ENCODE peak calls at places on chromosomes 1 and 21, in six cellular contexts. One of them, this sample, is unnamed.

GRCh38 chr1:9069324-9070100 is at the start of gene SLC2A5:
- DNase-seq in upper lobe of right lung: no peak
- DNase-seq in cardiac muscle cell: peak
- DNase-seq in heart right ventricle: peak
- DNase-seq in Jurkat, Clone E6-1: no peak
- DNase-seq in WERI-Rb-1: peak
- DNase-seq in this sample: no peak

GRCh38 chr1:186605762-186606350 is 74.4 kb downstream of the PTGS2 start:
- DNase-seq in WERI-Rb-1: peak
- DNase-seq in heart right ventricle: no peak
- DNase-seq in upper lobe of right lung: no peak
- DNase-seq in cardiac muscle cell: peak
- DNase-seq in Jurkat, Clone E6-1: peak
- DNase-seq in this sample: no peak

GRCh38 chr21:41827951-41828883 is 50.9 kb downstream of the PRDM15 start:
- DNase-seq in upper lobe of right lung: peak
- DNase-seq in cardiac muscle cell: no peak
- DNase-seq in WERI-Rb-1: no peak
- DNase-seq in heart right ventricle: no peak
- DNase-seq in Jurkat, Clone E6-1: no peak
- DNase-seq in this sample: no peak

GRCh38 chr1:43008425-43009108 is 49.9 kb upstream of the SLC2A1 start:
- DNase-seq in cardiac muscle cell: no peak
- DNase-seq in Jurkat, Clone E6-1: no peak
- DNase-seq in WERI-Rb-1: no peak
- DNase-seq in heart right ventricle: no peak
- DNase-seq in upper lobe of right lung: no peak
- DNase-seq in this sample: no peak

GRCh38 chr1:106962591-106962990 is 93.9 kb upstream of the PRMT6 start:
- DNase-seq in heart right ventricle: no peak
- DNase-seq in WERI-Rb-1: no peak
- DNase-seq in Jurkat, Clone E6-1: no peak
- DNase-seq in upper lobe of right lung: no peak
- DNase-seq in cardiac muscle cell: no peak
- DNase-seq in this sample: no peak

GRCh38 chr1:215402147-215402546 is 165.0 kb upstream of the KCTD3 start:
- DNase-seq in WERI-Rb-1: no peak
- DNase-seq in heart right ventricle: no peak
- DNase-seq in Jurkat, Clone E6-1: no peak
- DNase-seq in upper lobe of right lung: no peak
- DNase-seq in cardiac muscle cell: no peak
- DNase-seq in this sample: no peak

GRCh38 chr1:155192346-155193274 is 15.1 kb downstream of the THBS3 start:
- DNase-seq in cardiac muscle cell: no peak
- DNase-seq in Jurkat, Clone E6-1: no peak
- DNase-seq in WERI-Rb-1: peak
- DNase-seq in heart right ventricle: no peak
- DNase-seq in upper lobe of right lung: peak
- DNase-seq in this sample: peak

GRCh38 chr1:239718571-239718970 is 332.2 kb downstream of the CHRM3 start:
- DNase-seq in Jurkat, Clone E6-1: no peak
- DNase-seq in cardiac muscle cell: no peak
- DNase-seq in heart right ventricle: no peak
- DNase-seq in WERI-Rb-1: no peak
- DNase-seq in upper lobe of right lung: no peak
- DNase-seq in this sample: no peak

GRCh38 chr1:205582471-205583291 is 49.1 kb downstream of the ELK4 start:
- DNase-seq in upper lobe of right lung: peak
- DNase-seq in WERI-Rb-1: peak
- DNase-seq in heart right ventricle: no peak
- DNase-seq in cardiac muscle cell: no peak
- DNase-seq in Jurkat, Clone E6-1: no peak
- DNase-seq in this sample: no peak

GRCh38 chr1:230124187-230125128 is 57.4 kb downstream of the GALNT2 start:
- DNase-seq in heart right ventricle: no peak
- DNase-seq in cardiac muscle cell: no peak
- DNase-seq in WERI-Rb-1: no peak
- DNase-seq in upper lobe of right lung: no peak
- DNase-seq in Jurkat, Clone E6-1: peak
- DNase-seq in this sample: no peak

GRCh38 chr1:36894824-36895223 is 139.5 kb downstream of the GRIK3 start:
- DNase-seq in WERI-Rb-1: no peak
- DNase-seq in heart right ventricle: no peak
- DNase-seq in Jurkat, Clone E6-1: no peak
- DNase-seq in upper lobe of right lung: no peak
- DNase-seq in cardiac muscle cell: no peak
- DNase-seq in this sample: no peak

GRCh38 chr1:246769306-246769705 is 45.1 kb downstream of the SCCPDH start:
- DNase-seq in WERI-Rb-1: peak
- DNase-seq in cardiac muscle cell: peak
- DNase-seq in upper lobe of right lung: no peak
- DNase-seq in Jurkat, Clone E6-1: no peak
- DNase-seq in heart right ventricle: no peak
- DNase-seq in this sample: no peak

GRCh38 chr1:214331827-214332423 is 51.0 kb downstream of the SMYD2 start:
- DNase-seq in Jurkat, Clone E6-1: peak
- DNase-seq in heart right ventricle: peak
- DNase-seq in cardiac muscle cell: peak
- DNase-seq in WERI-Rb-1: peak
- DNase-seq in upper lobe of right lung: no peak
- DNase-seq in this sample: peak

GRCh38 chr1:29356663-29357062 is 120.3 kb downstream of the PTPRU start:
- DNase-seq in WERI-Rb-1: no peak
- DNase-seq in heart right ventricle: no peak
- DNase-seq in cardiac muscle cell: no peak
- DNase-seq in upper lobe of right lung: no peak
- DNase-seq in Jurkat, Clone E6-1: no peak
- DNase-seq in this sample: no peak

GRCh38 chr1:3628445-3628844 is 3.6 kb downstream of the TPRG1L start:
- DNase-seq in upper lobe of right lung: no peak
- DNase-seq in Jurkat, Clone E6-1: no peak
- DNase-seq in cardiac muscle cell: no peak
- DNase-seq in WERI-Rb-1: no peak
- DNase-seq in heart right ventricle: no peak
- DNase-seq in this sample: no peak

GRCh38 chr1:221777434-221778072 is 35.7 kb upstream of the DUSP10 start:
- DNase-seq in heart right ventricle: no peak
- DNase-seq in WERI-Rb-1: no peak
- DNase-seq in Jurkat, Clone E6-1: peak
- DNase-seq in cardiac muscle cell: no peak
- DNase-seq in upper lobe of right lung: no peak
- DNase-seq in this sample: peak

GRCh38 chr1:110626890-110627289 is 20.7 kb upstream of the KCNA2 start:
- DNase-seq in heart right ventricle: no peak
- DNase-seq in Jurkat, Clone E6-1: no peak
- DNase-seq in cardiac muscle cell: no peak
- DNase-seq in WERI-Rb-1: no peak
- DNase-seq in upper lobe of right lung: no peak
- DNase-seq in this sample: peak

GRCh38 chr1:213107613-213108012 is 56.6 kb downstream of the RPS6KC1 start:
- DNase-seq in cardiac muscle cell: no peak
- DNase-seq in upper lobe of right lung: no peak
- DNase-seq in Jurkat, Clone E6-1: no peak
- DNase-seq in heart right ventricle: no peak
- DNase-seq in WERI-Rb-1: no peak
- DNase-seq in this sample: no peak

GRCh38 chr21:44614961-44615391 is 3.1 kb downstream of the KRTAP10-8 start:
- DNase-seq in Jurkat, Clone E6-1: no peak
- DNase-seq in upper lobe of right lung: peak
- DNase-seq in cardiac muscle cell: no peak
- DNase-seq in heart right ventricle: no peak
- DNase-seq in WERI-Rb-1: no peak
- DNase-seq in this sample: no peak

GRCh38 chr1:26602378-26602959 is 72.9 kb downstream of the RPS6KA1 start:
- DNase-seq in WERI-Rb-1: peak
- DNase-seq in heart right ventricle: no peak
- DNase-seq in cardiac muscle cell: peak
- DNase-seq in Jurkat, Clone E6-1: peak
- DNase-seq in upper lobe of right lung: no peak
- DNase-seq in this sample: peak

GRCh38 chr1:36285450-36286101 is 20.6 kb upstream of the SH3D21 start:
- DNase-seq in heart right ventricle: no peak
- DNase-seq in Jurkat, Clone E6-1: peak
- DNase-seq in WERI-Rb-1: peak
- DNase-seq in cardiac muscle cell: peak
- DNase-seq in upper lobe of right lung: no peak
- DNase-seq in this sample: peak

GRCh38 chr1:230261918-230262650 is 164.0 kb downstream of the PGBD5 start:
- DNase-seq in cardiac muscle cell: no peak
- DNase-seq in upper lobe of right lung: peak
- DNase-seq in Jurkat, Clone E6-1: no peak
- DNase-seq in WERI-Rb-1: no peak
- DNase-seq in heart right ventricle: no peak
- DNase-seq in this sample: no peak

GRCh38 chr1:153877112-153877511 is 45.7 kb downstream of the GATAD2B start:
- DNase-seq in heart right ventricle: no peak
- DNase-seq in WERI-Rb-1: no peak
- DNase-seq in cardiac muscle cell: no peak
- DNase-seq in Jurkat, Clone E6-1: no peak
- DNase-seq in upper lobe of right lung: no peak
- DNase-seq in this sample: no peak

GRCh38 chr1:155034318-155035208 is 939 bp downstream of the DCST1 start:
- DNase-seq in cardiac muscle cell: no peak
- DNase-seq in WERI-Rb-1: no peak
- DNase-seq in heart right ventricle: no peak
- DNase-seq in Jurkat, Clone E6-1: no peak
- DNase-seq in upper lobe of right lung: no peak
- DNase-seq in this sample: no peak

GRCh38 chr1:243783714-243784113 is 66.3 kb downstream of the AKT3 start:
- DNase-seq in WERI-Rb-1: no peak
- DNase-seq in cardiac muscle cell: no peak
- DNase-seq in heart right ventricle: no peak
- DNase-seq in upper lobe of right lung: no peak
- DNase-seq in Jurkat, Clone E6-1: no peak
- DNase-seq in this sample: no peak

GRCh38 chr1:41719128-41719527 is 199.6 kb downstream of the HIVEP3 start:
- DNase-seq in upper lobe of right lung: no peak
- DNase-seq in WERI-Rb-1: no peak
- DNase-seq in heart right ventricle: no peak
- DNase-seq in cardiac muscle cell: no peak
- DNase-seq in Jurkat, Clone E6-1: no peak
- DNase-seq in this sample: no peak

GRCh38 chr1:53122847-53123461 is 19.5 kb downstream of the SLC1A7 start:
- DNase-seq in cardiac muscle cell: no peak
- DNase-seq in heart right ventricle: no peak
- DNase-seq in upper lobe of right lung: no peak
- DNase-seq in Jurkat, Clone E6-1: no peak
- DNase-seq in WERI-Rb-1: no peak
- DNase-seq in this sample: no peak

DNA sequence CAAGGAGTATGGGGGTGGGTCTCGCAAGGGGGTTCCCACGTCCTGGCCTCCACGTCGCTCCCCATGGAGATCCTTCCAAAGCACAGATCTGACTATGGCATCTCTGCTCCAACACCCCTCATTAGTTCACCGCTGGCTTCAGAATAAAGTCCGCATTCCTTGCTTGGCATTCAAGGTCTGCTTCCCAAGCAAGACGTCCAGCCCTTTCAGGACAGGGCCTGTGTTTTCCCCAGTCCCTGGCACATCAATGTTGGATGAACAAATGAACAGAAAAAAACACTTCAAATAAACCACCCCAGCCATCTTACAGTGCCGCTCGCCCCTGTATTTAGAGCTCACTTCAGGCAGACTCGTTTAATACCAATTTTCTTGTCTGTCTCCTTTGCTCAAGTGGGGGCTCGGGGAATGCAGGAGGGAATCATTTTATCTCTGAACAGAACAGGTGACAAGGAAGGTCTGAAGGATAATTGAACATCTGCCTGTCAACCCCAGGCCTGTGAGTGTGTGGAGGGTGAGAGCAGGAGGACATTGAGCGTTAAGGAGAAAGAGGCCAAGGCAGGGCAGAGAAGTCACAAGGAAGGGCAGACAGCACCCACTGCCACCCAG is 9.6 kb upstream of the PEF1 start:
- DNase-seq in Jurkat, Clone E6-1: no peak
- DNase-seq in heart right ventricle: no peak
- DNase-seq in upper lobe of right lung: no peak
- DNase-seq in WERI-Rb-1: no peak
- DNase-seq in cardiac muscle cell: no peak
- DNase-seq in this sample: no peak
- H3K4me3 ChIP-seq in Jurkat, Clone E6-1: no peak
- H3K4me3 ChIP-seq in heart right ventricle: no peak
- H3K4me3 ChIP-seq in upper lobe of right lung: no peak
- H3K4me3 ChIP-seq in WERI-Rb-1: no peak
- H3K4me3 ChIP-seq in cardiac muscle cell: no peak
- H3K4me3 ChIP-seq in this sample: no peak

GRCh38 chr21:37136261-37136660 is 63.2 kb downstream of the TTC3 start:
- DNase-seq in upper lobe of right lung: no peak
- DNase-seq in heart right ventricle: no peak
- DNase-seq in Jurkat, Clone E6-1: peak
- DNase-seq in WERI-Rb-1: no peak
- DNase-seq in cardiac muscle cell: no peak
- DNase-seq in this sample: no peak
- H3K4me3 ChIP-seq in upper lobe of right lung: no peak
- H3K4me3 ChIP-seq in heart right ventricle: no peak
- H3K4me3 ChIP-seq in Jurkat, Clone E6-1: no peak
- H3K4me3 ChIP-seq in WERI-Rb-1: no peak
- H3K4me3 ChIP-seq in cardiac muscle cell: no peak
- H3K4me3 ChIP-seq in this sample: no peak

GRCh38 chr1:192807221-192807967 is 1.4 kb upstream of the RGS2 start:
- DNase-seq in heart right ventricle: no peak
- DNase-seq in WERI-Rb-1: no peak
- DNase-seq in cardiac muscle cell: peak
- DNase-seq in upper lobe of right lung: no peak
- DNase-seq in Jurkat, Clone E6-1: no peak
- DNase-seq in this sample: peak
- H3K4me3 ChIP-seq in heart right ventricle: no peak
- H3K4me3 ChIP-seq in WERI-Rb-1: no peak
- H3K4me3 ChIP-seq in cardiac muscle cell: no peak
- H3K4me3 ChIP-seq in upper lobe of right lung: peak
- H3K4me3 ChIP-seq in Jurkat, Clone E6-1: no peak
- H3K4me3 ChIP-seq in this sample: peak

GRCh38 chr1:13605159-13605558 is 21.5 kb downstream of the PDPN start:
- DNase-seq in Jurkat, Clone E6-1: no peak
- DNase-seq in heart right ventricle: no peak
- DNase-seq in cardiac muscle cell: peak
- DNase-seq in WERI-Rb-1: no peak
- DNase-seq in upper lobe of right lung: no peak
- DNase-seq in this sample: no peak
- H3K4me3 ChIP-seq in Jurkat, Clone E6-1: no peak
- H3K4me3 ChIP-seq in heart right ventricle: no peak
- H3K4me3 ChIP-seq in cardiac muscle cell: no peak
- H3K4me3 ChIP-seq in WERI-Rb-1: no peak
- H3K4me3 ChIP-seq in upper lobe of right lung: no peak
- H3K4me3 ChIP-seq in this sample: no peak

DNA sequence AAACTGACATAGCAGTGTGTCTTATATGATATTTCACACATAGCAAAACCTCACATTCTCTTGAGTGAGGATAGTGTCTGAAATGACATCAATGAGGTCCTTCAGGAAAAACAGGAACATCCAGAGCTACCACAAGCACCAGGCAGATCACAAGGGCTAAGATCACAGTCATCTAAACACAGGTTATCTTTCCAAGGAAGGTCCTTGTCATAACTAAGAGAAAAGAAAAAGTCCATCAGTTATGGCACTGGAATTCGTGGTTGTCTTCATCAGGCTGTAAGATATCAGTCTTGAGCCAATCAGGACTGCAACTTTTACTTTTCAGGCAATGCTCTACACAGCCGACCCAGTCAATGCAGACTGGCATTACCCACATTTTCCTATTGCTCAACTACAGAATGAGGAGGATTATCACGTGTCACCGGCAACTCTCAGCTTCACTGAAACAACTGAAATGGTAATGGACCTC is 26.4 kb downstream of the SORT1 start:
- DNase-seq in upper lobe of right lung: no peak
- DNase-seq in Jurkat, Clone E6-1: no peak
- DNase-seq in heart right ventricle: no peak
- DNase-seq in WERI-Rb-1: no peak
- DNase-seq in cardiac muscle cell: peak
- DNase-seq in this sample: no peak
- H3K4me3 ChIP-seq in upper lobe of right lung: peak
- H3K4me3 ChIP-seq in Jurkat, Clone E6-1: no peak
- H3K4me3 ChIP-seq in heart right ventricle: no peak
- H3K4me3 ChIP-seq in WERI-Rb-1: no peak
- H3K4me3 ChIP-seq in cardiac muscle cell: no peak
- H3K4me3 ChIP-seq in this sample: no peak

This sample was measured in CD4-positive, CD25-positive, alpha-beta regulatory T cell.